ENCODE peak calls at places on chromosomes 6 and 20, in four cellular contexts. C, F, Y and K are unnamed samples.
A peak's percentile ranks its signal among the peaks of the same experiment; 100 is the strongest.

GRCh38 chr6:19557191-19557590 is 280.0 kb upstream of the ID4 start:
- DNase-seq in Y (no peak), C (no peak), F (no peak), K (no peak)

GRCh38 chr6:52233975-52234823 is 10.1 kb downstream of the IL17F start:
- DNase-seq in F (peak; percentile 48), Y (peak; percentile 71), C (peak; percentile 25), K (peak; percentile 86)

GRCh38 chr6:158561938-158562337 is 2.0 kb downstream of the TMEM181 start:
- DNase-seq in F (no peak), C (no peak), Y (no peak), K (no peak)

GRCh38 chr6:35487653-35488516 is 9.0 kb downstream of the TEAD3 start:
- DNase-seq in F (peak; percentile 54), C (no peak), Y (no peak), K (no peak)

GRCh38 chr6:45472383-45472782 is 94.6 kb upstream of the SUPT3H start:
- DNase-seq in C (no peak), Y (no peak), F (peak; percentile 58), K (peak; percentile 73)

GRCh38 chr20:19001177-19001576 is 187.6 kb downstream of the SCP2D1 start:
- DNase-seq in F (no peak), Y (no peak), C (no peak), K (no peak)

GRCh38 chr6:14066782-14067406 is 50.7 kb upstream of the CD83 start:
- DNase-seq in Y (peak; percentile 67), F (peak; percentile 85), C (no peak), K (peak; percentile 79)

GRCh38 chr6:332671-333070 is 40.4 kb downstream of the DUSP22 start:
- DNase-seq in F (peak; percentile 85), Y (no peak), C (no peak), K (peak; percentile 89)

GRCh38 chr6:6734463-6735455 is 146.2 kb downstream of the LY86 start:
- DNase-seq in Y (no peak), C (no peak), F (peak; percentile 36), K (peak; percentile 60)

GRCh38 chr6:35493307-35493983 is 3.4 kb downstream of the TEAD3 start:
- DNase-seq in Y (no peak), C (no peak), F (no peak), K (no peak)

GRCh38 chr20:6388666-6389197 is 265.9 kb upstream of the FERMT1 start:
- DNase-seq in Y (no peak), C (no peak), F (no peak), K (no peak)

GRCh38 chr20:34365765-34366213 is 2.7 kb downstream of the ITCH start:
- DNase-seq in C (peak; percentile 34), F (no peak), Y (no peak), K (no peak)

GRCh38 chr20:23034721-23035671 is at the start of gene SSTR4:
- DNase-seq in C (no peak), F (no peak), Y (no peak), K (no peak)

GRCh38 chr6:49054311-49054710 is 408.7 kb downstream of the MMUT start:
- DNase-seq in F (no peak), Y (no peak), C (no peak), K (no peak)

GRCh38 chr6:11979866-11980265 is 32.2 kb upstream of the HIVEP1 start:
- DNase-seq in F (no peak), C (no peak), Y (no peak), K (no peak)